ENCODE peak calls at places on chromosomes 16 and 17, in ten cellular contexts. I is fibroblast of the aortic adventitia; R is cardiac muscle cell; P is MCF 10A; W is HFFc6; O is left ventricle myocardium inferior; X is endothelial cell; M is lower leg skin; N is CD4-positive, alpha-beta T cell; T is thoracic aorta. U is an unnamed sample.

GRCh38 chr16:88783391-88784073 is 1.5 kb downstream of the PIEZO1 start:
- DNase-seq in I (peak; percentile 30), R (peak; percentile 45), P (peak; percentile 43), W (no peak), O (no peak), X (peak; percentile 51), M (no peak), N (no peak), T (no peak), U (no peak)

GRCh38 chr17:31534223-31534888 is 142.9 kb downstream of the RAB11FIP4 start:
- DNase-seq in I (peak; percentile 65), R (peak; percentile 29), P (peak; percentile 6), W (no peak), O (no peak), X (no peak), M (no peak), N (no peak), T (no peak), U (no peak)

GRCh38 chr17:55421179-55421934 is at the start of gene MMD:
- DNase-seq in I (no peak), R (no peak), P (peak; percentile 45), W (no peak), O (no peak), X (peak; percentile 31), M (peak; percentile 89), N (no peak), T (no peak), U (no peak)

GRCh38 chr17:17937450-17937849 is 34.8 kb downstream of the TOM1L2 start:
- DNase-seq in I (no peak), R (no peak), P (no peak), W (no peak), O (no peak), X (no peak), M (no peak), N (no peak), T (no peak), U (no peak)

GRCh38 chr16:25311039-25311438 is 53.4 kb upstream of the ZKSCAN2 start:
- DNase-seq in I (no peak), R (no peak), P (no peak), W (no peak), O (no peak), X (no peak), M (no peak), N (no peak), T (no peak), U (no peak)

GRCh38 chr16:10750793-10751192 is 7.2 kb downstream of the NUBP1 start:
- DNase-seq in I (no peak), R (no peak), P (no peak), W (no peak), O (no peak), X (no peak), M (no peak), N (no peak), T (no peak), U (no peak)

GRCh38 chr16:4318171-4318910 is 2.5 kb downstream of the GLIS2 start:
- DNase-seq in I (peak; percentile 63), R (no peak), P (no peak), W (no peak), O (no peak), X (no peak), M (no peak), N (no peak), T (no peak), U (no peak)

GRCh38 chr16:58299757-58300349 is 5.0 kb upstream of the PRSS54 start:
- DNase-seq in I (peak; percentile 10), R (peak; percentile 36), P (peak; percentile 27), W (no peak), O (no peak), X (peak; percentile 14), M (no peak), N (no peak), T (no peak), U (no peak)

GRCh38 chr17:80049986-80050385 is 13.5 kb downstream of the CCDC40 start:
- DNase-seq in I (no peak), R (no peak), P (no peak), W (no peak), O (no peak), X (no peak), M (no peak), N (no peak), T (no peak), U (no peak)

GRCh38 chr16:80936410-80936809 is 70.3 kb downstream of the CMC2 start:
- DNase-seq in I (peak; percentile 64), R (peak; percentile 78), P (peak; percentile 32), W (no peak), O (no peak), X (no peak), M (no peak), N (no peak), T (no peak), U (no peak)

DNA sequence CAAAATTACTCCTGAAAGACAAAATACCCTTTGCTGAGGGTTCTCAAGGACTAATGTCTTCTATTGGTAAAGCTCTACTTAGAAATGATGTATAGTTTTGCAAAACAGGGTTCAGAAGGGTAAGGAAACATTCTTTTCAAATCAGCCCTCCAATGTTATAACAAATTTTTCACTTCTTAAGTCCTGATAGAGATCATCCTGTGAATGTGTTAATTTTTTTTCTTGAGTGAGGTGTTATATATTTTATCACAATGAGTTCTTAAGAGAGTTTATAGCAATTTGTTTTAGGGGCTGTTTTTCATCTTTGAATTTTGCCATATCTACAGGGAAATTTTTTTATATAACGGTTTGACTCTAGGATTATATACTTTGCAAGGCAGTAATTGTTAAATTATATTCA is 29.5 kb downstream of the CYB5B start:
- DNase-seq in I (no peak), R (no peak), P (no peak), W (no peak), O (no peak), X (no peak), M (no peak), N (no peak), T (no peak), U (no peak)
- TF ChIP-seq CTCF in I (no peak), R (no peak), P (no peak), W (no peak), O (no peak), X (no peak), M (no peak), N (no peak), T (no peak), U (no peak)

GRCh38 chr17:19812407-19812806 is 55.3 kb downstream of the ULK2 start:
- DNase-seq in I (peak; percentile 5), R (peak; percentile 7), P (no peak), W (peak; percentile 29), O (no peak), X (no peak), M (no peak), N (peak; percentile 12), T (no peak), U (no peak)
- TF ChIP-seq CTCF in I (peak; percentile 21), R (peak; percentile 16), P (no peak), W (peak; percentile 65), O (no peak), X (no peak), M (no peak), N (peak; percentile 28), T (no peak), U (peak; percentile 3)

GRCh38 chr16:19716183-19716582 is 1.8 kb downstream of the KNOP1 start:
- DNase-seq in I (no peak), R (no peak), P (no peak), W (no peak), O (no peak), X (no peak), M (no peak), N (no peak), T (no peak), U (no peak)

GRCh38 chr16:19715566-19715965 is 2.5 kb downstream of the KNOP1 start:
- DNase-seq in I (no peak), R (no peak), P (peak; percentile 63), W (no peak), O (no peak), X (no peak), M (no peak), N (no peak), T (no peak), U (no peak)

GRCh38 chr16:19717319-19717718 is 708 bp downstream of the KNOP1 start:
- DNase-seq in I (no peak), R (no peak), P (no peak), W (no peak), O (no peak), X (no peak), M (no peak), N (no peak), T (no peak), U (no peak)

GRCh38 chr16:19718624-19718965 is 524 bp downstream of the IQCK start:
- DNase-seq in I (no peak), R (no peak), P (no peak), W (no peak), O (no peak), X (no peak), M (no peak), N (no peak), T (no peak), U (no peak)

DNA sequence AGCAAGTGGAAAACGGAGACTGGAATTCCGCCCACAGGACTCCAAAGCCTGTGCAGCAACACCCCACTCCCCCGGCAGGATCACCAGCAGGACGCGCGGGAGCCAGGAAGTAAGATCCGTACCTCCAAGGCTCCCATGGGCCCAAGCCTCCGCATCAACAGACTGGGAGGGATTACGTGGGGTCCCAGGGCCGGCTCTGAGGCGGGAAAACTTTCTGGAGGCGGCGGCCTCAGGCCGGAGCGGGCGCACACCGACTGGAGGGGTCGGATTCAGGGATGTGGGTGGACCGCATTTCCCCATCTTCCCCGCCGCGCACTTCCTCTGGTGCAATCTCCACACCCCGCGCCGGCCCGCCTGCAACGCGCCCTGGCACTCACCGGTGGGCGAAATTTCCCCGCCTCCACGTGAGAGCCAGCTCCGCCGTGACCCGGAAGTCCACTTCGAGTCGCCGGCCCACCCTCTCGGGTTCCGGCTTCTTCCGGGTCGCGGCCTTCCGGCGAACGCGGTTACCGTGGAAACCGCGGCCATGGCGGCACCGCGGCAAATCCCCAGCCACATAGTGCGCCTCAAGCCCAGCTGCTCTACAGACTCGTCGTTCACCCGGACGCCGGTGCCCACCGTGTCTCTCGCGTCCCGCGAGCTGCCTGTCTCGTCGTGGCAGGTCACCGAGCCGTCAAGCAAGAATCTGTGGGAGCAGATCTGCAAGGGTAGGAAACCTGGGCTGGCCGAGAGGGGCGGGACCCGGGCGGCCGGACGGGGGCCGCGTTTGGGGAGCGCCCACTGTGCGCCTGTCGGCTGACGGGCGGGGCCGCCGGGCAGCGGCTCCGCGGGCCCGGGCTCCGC is at the start of the genes IQCK and KNOP1:
- DNase-seq in I (peak; percentile 86), R (peak; percentile 94), P (peak; percentile 80), W (peak; percentile 81), O (peak; percentile 90), X (peak; percentile 88), M (peak; percentile 98), N (peak; percentile 82), T (peak; percentile 53), U (peak; percentile 98)
- TF ChIP-seq CTCF in I (peak; percentile 37), R (no peak), P (no peak), W (peak; percentile 13), O (peak; percentile 34), X (no peak), M (no peak), N (no peak), T (no peak), U (no peak)

DNA sequence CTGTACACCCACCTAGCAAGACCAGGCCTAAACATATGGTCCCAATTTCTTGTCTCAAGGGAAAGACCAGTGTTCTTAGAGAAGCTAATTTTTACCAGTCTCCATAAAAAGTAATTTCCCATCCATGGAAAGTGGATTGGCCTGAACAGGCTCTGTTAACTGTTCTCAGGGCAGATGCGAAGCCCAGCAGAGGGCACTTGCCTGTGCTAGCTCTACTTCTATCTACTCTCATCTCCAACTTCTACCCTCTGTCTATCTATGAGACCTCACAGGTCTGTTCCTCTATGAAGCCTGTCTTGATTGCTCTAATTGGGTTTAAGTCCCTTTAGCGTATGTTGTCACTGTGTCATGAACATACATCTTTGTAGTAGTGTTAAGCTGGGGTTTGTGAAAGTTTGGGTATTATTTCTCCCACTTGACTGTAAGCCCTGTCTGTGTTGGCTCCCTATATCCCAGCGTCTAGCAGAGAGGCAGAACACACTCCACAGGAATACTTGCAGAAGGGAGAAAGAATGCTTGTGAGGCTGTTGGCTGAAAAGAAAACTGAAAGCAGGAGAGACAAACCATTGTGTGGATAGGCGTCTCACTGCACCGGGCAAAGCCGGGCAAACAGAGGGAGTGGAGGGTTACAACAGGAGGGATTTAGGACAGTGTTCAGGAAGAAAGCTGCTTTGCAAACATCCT is 167.2 kb upstream of the MAF start:
- DNase-seq in I (peak; percentile 20), R (peak; percentile 51), P (no peak), W (no peak), O (no peak), X (no peak), M (no peak), N (no peak), T (no peak), U (no peak)
- TF ChIP-seq CTCF in I (no peak), R (peak; percentile 26), P (no peak), W (peak; percentile 11), O (peak; percentile 39), X (no peak), M (no peak), N (no peak), T (no peak), U (no peak)